ENCODE peak calls at places on chromosomes 5 and 9, in ten cellular contexts. T is Daoy; I is HFF-Myc; L is AG04449; E is Right ventricle myocardium superior; B is stimulated activated CD4-positive, alpha-beta T cell treated with anti-CD3 and anti-CD28 coated beads, TNF-alpha, amount 100 ng/mL, for 48 hours; C is NCI-H1105 treated with DMSO at 0.1 percent for 48 hours; K is NCI-H774; Y is GM23248; P is stimulated activated CD8-positive, alpha-beta memory T cell treated with anti-CD3 and anti-CD28 coated beads, Interleukin-12 subunit alpha, Interleukin-12 subunit beta, amount 100 ng/mL, for 1 hour. S is an unnamed sample.
A peak's percentile ranks its signal among the peaks of the same experiment; 100 is the strongest.

GRCh38 chr9:79776581-79776980 is 204.8 kb downstream of the TLE4 start:
- DNase-seq in T (no peak), I (no peak), L (peak; percentile 33), E (no peak), B (no peak), C (no peak), K (no peak), Y (peak; percentile 4), P (no peak), S (no peak)

GRCh38 chr9:37938121-37938906 is 34.4 kb upstream of the SLC25A51 start:
- DNase-seq in T (peak; percentile 97), I (peak; percentile 87), L (no peak), E (peak; percentile 59), B (no peak), C (no peak), K (no peak), Y (peak; percentile 90), P (no peak), S (peak; percentile 54)

GRCh38 chr5:31442253-31442820 is 89.6 kb downstream of the DROSHA start:
- DNase-seq in T (no peak), I (no peak), L (no peak), E (no peak), B (no peak), C (no peak), K (no peak), Y (peak; percentile 17), P (no peak), S (no peak)

GRCh38 chr9:72751541-72751940 is 201.3 kb downstream of the ALDH1A1 start:
- DNase-seq in T (no peak), I (no peak), L (no peak), E (no peak), B (no peak), C (no peak), K (no peak), Y (no peak), P (no peak), S (no peak)

GRCh38 chr5:180330810-180331646 is 22.1 kb downstream of the GFPT2 start:
- DNase-seq in T (peak; percentile 97), I (no peak), L (peak; percentile 91), E (peak; percentile 67), B (no peak), C (no peak), K (no peak), Y (peak; percentile 98), P (no peak), S (no peak)

GRCh38 chr5:53031695-53032096 is 42.5 kb downstream of the ITGA2 start:
- DNase-seq in T (peak; percentile 89), I (no peak), L (peak; percentile 78), E (no peak), B (no peak), C (no peak), K (no peak), Y (peak; percentile 73), P (no peak), S (no peak)

GRCh38 chr9:115691097-115691496 is 462.5 kb upstream of the PAPPA start:
- DNase-seq in T (peak; percentile 96), I (peak; percentile 82), L (peak; percentile 98), E (no peak), B (no peak), C (no peak), K (no peak), Y (peak; percentile 98), P (no peak), S (no peak)

GRCh38 chr5:156475182-156475830 is 148.3 kb downstream of the SGCD start:
- DNase-seq in T (no peak), I (no peak), L (no peak), E (no peak), B (no peak), C (no peak), K (no peak), Y (no peak), P (no peak), S (no peak)

GRCh38 chr5:133119233-133119711 is 67.5 kb downstream of the HSPA4 start:
- DNase-seq in T (no peak), I (no peak), L (no peak), E (no peak), B (no peak), C (no peak), K (no peak), Y (no peak), P (no peak), S (peak; percentile 78)

GRCh38 chr5:90898330-90899013 is 339.9 kb downstream of the ADGRV1 start:
- DNase-seq in T (peak; percentile 18), I (no peak), L (no peak), E (no peak), B (no peak), C (no peak), K (no peak), Y (peak; percentile 62), P (no peak), S (no peak)

GRCh38 chr5:175590471-175590881 is 67.4 kb upstream of the HRH2 start:
- DNase-seq in T (peak; percentile 92), I (peak; percentile 29), L (peak; percentile 10), E (no peak), B (no peak), C (no peak), K (no peak), Y (peak; percentile 51), P (no peak), S (no peak)

GRCh38 chr5:168696611-168697010 is 117.4 kb upstream of the PANK3 start:
- DNase-seq in T (no peak), I (no peak), L (no peak), E (no peak), B (no peak), C (no peak), K (no peak), Y (no peak), P (no peak), S (no peak)

GRCh38 chr5:172490739-172491461 is 36.6 kb upstream of the SH3PXD2B start:
- DNase-seq in T (no peak), I (no peak), L (no peak), E (no peak), B (no peak), C (no peak), K (no peak), Y (no peak), P (no peak), S (no peak)

GRCh38 chr5:158140120-158140778 is 281.3 kb upstream of the CLINT1 start:
- DNase-seq in T (peak; percentile 56), I (no peak), L (no peak), E (peak; percentile 45), B (no peak), C (no peak), K (no peak), Y (peak; percentile 81), P (no peak), S (peak; percentile 44)

GRCh38 chr5:43851741-43852140 is 248.8 kb downstream of the NNT start:
- DNase-seq in T (no peak), I (no peak), L (no peak), E (no peak), B (no peak), C (no peak), K (no peak), Y (no peak), P (no peak), S (no peak)

GRCh38 chr9:98873535-98874432 is 66.3 kb downstream of the GALNT12 start:
- DNase-seq in T (peak; percentile 63), I (no peak), L (no peak), E (peak; percentile 82), B (no peak), C (no peak), K (no peak), Y (peak; percentile 79), P (no peak), S (no peak)

GRCh38 chr5:53006920-53007890 is 18.1 kb downstream of the ITGA2 start:
- DNase-seq in T (no peak), I (no peak), L (no peak), E (no peak), B (no peak), C (no peak), K (no peak), Y (peak; percentile 62), P (no peak), S (no peak)

GRCh38 chr5:150486402-150487198 is 21.3 kb upstream of the NDST1 start:
- DNase-seq in T (peak; percentile 66), I (no peak), L (no peak), E (peak; percentile 74), B (no peak), C (peak; percentile 23), K (no peak), Y (peak; percentile 70), P (no peak), S (peak; percentile 76)

GRCh38 chr5:126965061-126965475 is 65.3 kb downstream of the MARCHF3 start:
- DNase-seq in T (peak; percentile 52), I (peak; percentile 31), L (peak; percentile 84), E (no peak), B (no peak), C (peak; percentile 3), K (no peak), Y (peak; percentile 89), P (no peak), S (no peak)

GRCh38 chr5:176491056-176491646 is 43.0 kb downstream of the FAF2 start:
- DNase-seq in T (no peak), I (no peak), L (no peak), E (no peak), B (no peak), C (no peak), K (no peak), Y (no peak), P (no peak), S (no peak)

GRCh38 chr5:61479850-61480614 is 148.0 kb downstream of the ZSWIM6 start:
- DNase-seq in T (no peak), I (no peak), L (no peak), E (no peak), B (no peak), C (no peak), K (no peak), Y (no peak), P (no peak), S (no peak)

GRCh38 chr5:88743231-88743879 is 139.6 kb downstream of the MEF2C start:
- DNase-seq in T (peak; percentile 41), I (no peak), L (no peak), E (no peak), B (no peak), C (no peak), K (no peak), Y (peak; percentile 20), P (no peak), S (no peak)

GRCh38 chr9:78871452-78872331 is 574.8 kb downstream of the PSAT1 start:
- DNase-seq in T (peak; percentile 92), I (peak; percentile 94), L (peak; percentile 89), E (no peak), B (no peak), C (peak; percentile 24), K (no peak), Y (peak; percentile 90), P (no peak), S (no peak)

GRCh38 chr9:36193049-36193448 is 2.3 kb downstream of the CLTA start:
- DNase-seq in T (no peak), I (no peak), L (no peak), E (no peak), B (no peak), C (no peak), K (no peak), Y (peak; percentile 43), P (no peak), S (no peak)

GRCh38 chr5:9207820-9208418 is 338.0 kb downstream of the SEMA5A start:
- DNase-seq in T (no peak), I (no peak), L (no peak), E (no peak), B (no peak), C (peak; percentile 65), K (peak; percentile 61), Y (peak; percentile 63), P (no peak), S (no peak)

GRCh38 chr9:101912698-101913097 is 174.3 kb upstream of the GRIN3A start:
- DNase-seq in T (no peak), I (no peak), L (no peak), E (no peak), B (no peak), C (no peak), K (no peak), Y (no peak), P (no peak), S (no peak)

GRCh38 chr5:137616046-137616445 is 116.9 kb upstream of the SPOCK1 start:
- DNase-seq in T (no peak), I (no peak), L (no peak), E (no peak), B (no peak), C (no peak), K (no peak), Y (no peak), P (no peak), S (peak; percentile 65)

GRCh38 chr5:109316631-109317030 is 93.1 kb downstream of the PJA2 start:
- DNase-seq in T (peak; percentile 30), I (peak; percentile 37), L (no peak), E (no peak), B (no peak), C (no peak), K (no peak), Y (peak; percentile 60), P (no peak), S (no peak)